ENCODE peak calls at places on chromosome 9, in nine cellular contexts. X is dorsolateral prefrontal cortex; D is NCI-H1436; Y is EH; J is AG08396; L is effector CD4-positive, alpha-beta T cell; W is NCI-H1105 treated with DMSO at 0.1 percent for 48 hours; Z is HTR-8/SVneo; G is endothelial cell. T is an unnamed sample.

GRCh38 chr9:106920701-106921283 is 57.8 kb downstream of the ZNF462 start:
- DNase-seq in Z (no peak), D (peak), X (no peak), W (peak), G (no peak), Y (peak), L (no peak), J (peak), T (no peak)

GRCh38 chr9:132824151-132824550 is 53.9 kb downstream of the AK8 start:
- DNase-seq in D (no peak), Y (no peak), Z (no peak), L (no peak), X (no peak), W (no peak), J (no peak), G (no peak), T (no peak)

GRCh38 chr9:69122086-69122390 is 52.0 kb upstream of the TJP2 start:
- DNase-seq in J (peak), L (peak), G (peak), X (peak), W (peak), Y (peak), Z (peak), D (no peak), T (no peak)

GRCh38 chr9:120071760-120072159 is 508.2 kb downstream of the CDK5RAP2 start:
- DNase-seq in Y (no peak), X (no peak), Z (no peak), L (no peak), J (no peak), D (no peak), W (no peak), G (no peak), T (no peak)

GRCh38 chr9:121912812-121913627 is 180.1 kb downstream of the TTLL11 start:
- DNase-seq in D (no peak), Z (no peak), J (no peak), W (no peak), L (no peak), X (no peak), G (no peak), Y (peak), T (peak)

GRCh38 chr9:16090907-16091629 is 538.2 kb downstream of the CCDC171 start:
- DNase-seq in Z (no peak), D (no peak), Y (peak), W (no peak), G (no peak), J (no peak), L (no peak), X (no peak), T (no peak)

GRCh38 chr9:18798518-18799290 is 234.3 kb downstream of the SAXO1 start:
- DNase-seq in J (no peak), Y (no peak), G (no peak), X (peak), L (no peak), D (no peak), W (no peak), Z (no peak), T (no peak)

GRCh38 chr9:14313951-14314423 is at the start of gene NFIB:
- DNase-seq in X (peak), L (no peak), D (peak), Y (peak), J (peak), W (no peak), G (peak), Z (peak), T (no peak)

GRCh38 chr9:133088146-133088750 is 26.5 kb downstream of the CEL start:
- DNase-seq in Y (no peak), L (no peak), G (no peak), Z (no peak), W (no peak), D (no peak), X (no peak), J (no peak), T (no peak)

GRCh38 chr9:131546336-131547084 is 1.2 kb downstream of the PRRT1B start:
- DNase-seq in Z (peak), X (no peak), W (peak), L (no peak), D (no peak), J (peak), Y (peak), G (no peak), T (no peak)

GRCh38 chr9:76369583-76369982 is 24.6 kb downstream of the RFK start:
- DNase-seq in Z (no peak), W (peak), Y (no peak), G (no peak), D (peak), J (no peak), X (peak), L (no peak), T (no peak)

GRCh38 chr9:78858266-78858665 is 561.3 kb downstream of the PSAT1 start:
- DNase-seq in Z (no peak), J (no peak), D (no peak), L (no peak), G (no peak), X (no peak), Y (peak), W (no peak), T (no peak)

GRCh38 chr9:1707291-1707690 is 307.9 kb upstream of the SMARCA2 start:
- DNase-seq in G (no peak), L (no peak), Y (no peak), X (no peak), Z (no peak), D (no peak), W (peak), J (no peak), T (no peak)

GRCh38 chr9:2469681-2470141 is 151.9 kb upstream of the VLDLR start:
- DNase-seq in G (peak), J (no peak), L (no peak), W (no peak), D (no peak), Y (peak), Z (peak), X (no peak), T (no peak)

GRCh38 chr9:123615381-123615780 is 259.4 kb downstream of the CRB2 start:
- DNase-seq in Z (no peak), L (no peak), J (no peak), Y (no peak), X (no peak), W (no peak), D (peak), G (no peak), T (no peak)

GRCh38 chr9:137160716-137161557 is 8.9 kb downstream of the LRRC26 start:
- DNase-seq in D (peak), G (no peak), J (no peak), L (no peak), Y (no peak), Z (no peak), W (peak), X (no peak), T (no peak)

T was measured in GDM1.